ENCODE peak calls at places on chromosomes 3 and 15, in four cellular contexts. Q is left ventricle myocardium inferior; Z is lower lobe of right lung; T is CD8-positive, alpha-beta memory T cell. F is an unnamed sample.

GRCh38 chr3:37856381-37856780 is 5.3 kb upstream of the CTDSPL start:
- DNase-seq in Q (peak), T (no peak), Z (no peak), F (no peak)

GRCh38 chr3:177703788-177704187 is 506.5 kb upstream of the TBL1XR1 start:
- DNase-seq in Q (no peak), Z (no peak), T (no peak), F (no peak)

GRCh38 chr3:172595648-172596393 is 72.6 kb upstream of the TNFSF10 start:
- DNase-seq in T (peak), Z (no peak), Q (no peak), F (no peak)

GRCh38 chr15:66253296-66253642 is 281 bp downstream of the MEGF11 start:
- DNase-seq in T (no peak), Z (no peak), Q (no peak), F (no peak)

GRCh38 chr3:189630667-189631372 is 369 bp upstream of the TP63 start:
- DNase-seq in Z (no peak), T (no peak), Q (no peak), F (no peak)

GRCh38 chr3:153513236-153513635 is 351.2 kb downstream of the RAP2B start:
- DNase-seq in Z (no peak), Q (no peak), T (no peak), F (no peak)

GRCh38 chr3:158748237-158748828 is 16.1 kb upstream of the RARRES1 start:
- DNase-seq in T (no peak), Q (peak), Z (peak), F (no peak)

GRCh38 chr3:128605091-128606046 is 45.2 kb downstream of the RPN1 start:
- DNase-seq in Q (no peak), Z (no peak), T (no peak), F (no peak)

GRCh38 chr15:100131321-100132224 is 210.2 kb downstream of the ADAMTS17 start:
- DNase-seq in Z (peak), T (no peak), Q (peak), F (no peak)

GRCh38 chr3:6861331-6861988 is 545 bp downstream of the GRM7 start:
- DNase-seq in Q (no peak), T (no peak), Z (no peak), F (no peak)

GRCh38 chr3:168514252-168514651 is 418.5 kb upstream of the GOLIM4 start:
- DNase-seq in Z (no peak), Q (no peak), T (no peak), F (no peak)

GRCh38 chr3:168511428-168512014 is 415.8 kb upstream of the GOLIM4 start:
- DNase-seq in Q (no peak), Z (no peak), T (no peak), F (no peak)

GRCh38 chr3:168517514-168518071 is 421.9 kb upstream of the GOLIM4 start:
- DNase-seq in Q (no peak), T (no peak), Z (no peak), F (no peak)

DNA sequence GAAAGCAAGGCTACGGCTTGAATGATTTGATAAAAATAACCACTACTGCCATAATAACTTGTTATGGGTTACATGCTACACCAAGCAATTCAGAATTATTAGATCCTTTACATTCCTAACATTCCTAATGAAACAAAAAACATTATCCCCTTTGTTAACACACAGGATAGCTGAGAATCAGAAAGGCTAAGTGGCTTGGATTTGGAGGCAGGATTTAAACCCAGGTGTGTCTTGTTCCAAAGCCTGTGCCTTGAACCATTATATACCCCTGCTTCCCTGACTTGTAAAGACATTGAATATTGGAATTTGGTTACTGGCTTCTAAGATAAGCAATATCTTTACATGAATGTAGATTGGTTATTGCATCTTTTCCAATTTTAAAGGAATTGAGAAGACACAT is 417.1 kb upstream of the GOLIM4 start:
- DNase-seq in Z (no peak), Q (no peak), T (no peak), F (no peak)
- H3K27ac ChIP-seq in Z (no peak), Q (no peak), T (no peak), F (no peak)

GRCh38 chr3:61789861-61790260 is 228.5 kb downstream of the PTPRG start:
- DNase-seq in Q (no peak), T (no peak), Z (no peak), F (no peak)
- H3K27ac ChIP-seq in Q (no peak), T (no peak), Z (no peak), F (no peak)

DNA sequence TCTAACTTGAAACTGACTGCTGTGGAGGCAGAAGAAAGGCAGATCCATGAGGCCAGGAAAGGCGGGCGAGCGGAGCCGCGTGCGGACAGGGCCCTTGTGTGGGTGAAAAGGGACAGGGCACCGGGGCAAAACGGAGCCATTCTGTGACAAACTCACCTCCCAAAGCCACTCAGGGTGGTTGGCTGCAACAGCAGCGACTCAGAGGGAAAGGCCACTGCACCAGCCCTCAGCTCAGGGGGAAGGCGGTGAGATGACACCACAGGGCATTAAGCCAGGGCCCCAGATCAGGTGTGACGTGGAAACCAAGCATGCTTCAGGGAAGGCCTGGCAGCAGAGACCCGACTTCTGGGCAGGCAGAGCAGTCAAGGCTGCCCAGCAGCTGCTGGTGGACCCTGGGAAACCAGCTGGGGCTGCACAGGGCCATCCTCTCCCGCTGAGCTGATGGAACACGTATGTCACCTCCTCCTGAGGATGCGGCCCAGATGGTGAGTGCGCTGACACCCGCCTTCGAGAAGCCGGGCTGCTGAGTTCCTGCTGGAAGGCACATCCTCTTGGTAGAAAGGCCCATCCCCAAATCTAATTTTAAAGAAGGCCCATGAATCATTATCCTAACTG is 82.3 kb downstream of the CHSY1 start:
- DNase-seq in T (no peak), Z (no peak), Q (no peak), F (peak)
- H3K27ac ChIP-seq in T (no peak), Z (peak), Q (peak), F (peak)

GRCh38 chr3:152379415-152380042 is 110.8 kb downstream of the MBNL1 start:
- DNase-seq in T (no peak), Z (no peak), Q (no peak), F (no peak)

GRCh38 chr3:152374260-152374990 is 105.7 kb downstream of the MBNL1 start:
- DNase-seq in Q (no peak), Z (no peak), T (no peak), F (no peak)

GRCh38 chr3:152375546-152375945 is 106.8 kb downstream of the MBNL1 start:
- DNase-seq in T (no peak), Z (no peak), Q (no peak), F (no peak)

GRCh38 chr3:152377184-152377570 is 108.4 kb downstream of the MBNL1 start:
- DNase-seq in Z (no peak), T (no peak), Q (no peak), F (no peak)

GRCh38 chr3:152376351-152377183 is 107.8 kb downstream of the MBNL1 start:
- DNase-seq in Q (no peak), Z (peak), T (no peak), F (peak)
- H3K27ac ChIP-seq in Q (peak), Z (peak), T (no peak), F (no peak)

GRCh38 chr3:79497447-79498111 is 270.2 kb downstream of the ROBO1 start:
- DNase-seq in T (no peak), Z (no peak), Q (no peak), F (no peak)
- H3K27ac ChIP-seq in T (no peak), Z (no peak), Q (no peak), F (no peak)

GRCh38 chr15:101159096-101159935 is 92.5 kb downstream of the CHSY1 start:
- DNase-seq in T (no peak), Q (no peak), Z (peak), F (peak)
- H3K27ac ChIP-seq in T (no peak), Q (no peak), Z (no peak), F (no peak)

GRCh38 chr3:59774613-59775012 is 724.8 kb upstream of the CFAP20DC start:
- DNase-seq in Z (no peak), Q (no peak), T (no peak), F (no peak)
- H3K27ac ChIP-seq in Z (no peak), Q (no peak), T (no peak), F (no peak)

DNA sequence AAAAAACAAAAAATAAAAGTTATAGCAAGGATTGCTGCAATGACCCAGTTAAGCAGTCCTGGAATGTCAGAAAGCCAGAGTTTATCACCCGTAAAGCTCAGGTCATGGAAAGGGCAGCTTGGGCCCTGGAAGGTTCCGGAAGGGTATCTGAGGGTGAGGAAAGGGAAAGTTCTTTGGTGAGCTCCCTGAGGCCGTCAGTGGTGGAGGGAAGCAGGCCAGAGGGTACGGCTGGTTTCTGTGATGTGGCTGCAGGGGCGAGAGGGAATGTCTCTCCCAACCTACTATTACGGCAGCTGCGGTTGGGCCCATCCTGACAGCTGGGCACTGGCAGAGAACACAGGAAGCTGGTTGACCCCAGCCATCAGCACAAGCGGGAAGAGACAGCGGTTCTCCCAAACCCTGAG is 230.0 kb upstream of the HES1 start:
- DNase-seq in Z (no peak), Q (peak), T (no peak), F (no peak)
- H3K27ac ChIP-seq in Z (no peak), Q (peak), T (no peak), F (no peak)

DNA sequence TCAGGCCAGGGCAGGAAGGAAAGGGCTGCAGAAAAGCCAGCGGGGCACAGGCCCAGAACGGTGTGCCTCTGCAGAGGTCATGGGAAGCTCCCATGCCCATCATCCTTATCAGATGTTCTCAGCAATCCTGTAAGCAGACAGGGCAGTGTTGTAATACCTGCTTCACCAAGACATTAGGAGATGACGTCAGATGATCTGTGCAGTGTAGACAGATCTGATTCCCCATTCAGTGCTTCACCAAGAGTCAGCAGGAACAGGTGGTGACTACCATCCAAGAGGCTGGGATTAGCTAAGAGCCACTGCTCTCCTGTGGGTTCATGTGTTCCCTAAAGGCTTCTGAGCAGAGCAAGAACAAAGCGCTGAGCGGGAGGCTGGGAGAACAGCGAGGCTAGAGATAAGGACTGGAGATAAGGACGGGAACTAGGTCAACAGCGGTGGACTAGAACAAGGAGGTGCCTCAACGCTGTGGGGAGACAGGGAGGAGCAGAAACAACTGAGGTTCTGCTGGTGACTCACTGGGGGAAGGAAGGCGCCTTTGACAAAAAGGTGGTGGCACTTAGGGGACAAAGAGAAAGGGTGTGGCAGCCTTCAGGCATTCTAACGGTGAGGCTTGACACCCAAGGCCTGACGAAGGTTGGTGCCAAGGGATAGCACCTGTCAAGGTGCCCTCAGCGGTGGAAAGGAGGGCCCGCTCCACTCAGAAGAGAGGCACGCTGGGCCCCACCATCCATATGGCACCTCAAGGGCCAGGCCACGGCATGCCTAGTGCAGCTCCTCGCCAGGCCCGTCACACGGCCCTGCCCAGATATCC is 28.4 kb downstream of the CCDC12 start:
- DNase-seq in Q (peak), Z (peak), T (peak), F (peak)
- H3K27ac ChIP-seq in Q (peak), Z (peak), T (peak), F (peak)

F was measured in spleen.